ENCODE peak calls at places on chromosomes 13 and 19, in eight cellular contexts. Z is transverse colon, V is MM.1S, Y is epithelial cell of esophagus, R is neural progenitor cell, P is PC-3, H is lower lobe of right lung, J is cardiac fibroblast. K is an unnamed sample.

GRCh38 chr13:64278493-64278892 is 2862.8 kb upstream of the PCDH20 start:
- DNase-seq in Z (no peak), V (no peak), Y (peak; percentile 60), R (no peak), P (peak; percentile 80), H (no peak), J (peak; percentile 79), K (no peak)

GRCh38 chr13:107339209-107339608 is 771.3 kb upstream of the ARGLU1 start:
- DNase-seq in Z (no peak), V (no peak), Y (peak; percentile 35), R (no peak), P (peak; percentile 52), H (no peak), J (no peak), K (no peak)

GRCh38 chr19:10677796-10678195 is 23.4 kb upstream of the QTRT1 start:
- DNase-seq in Z (no peak), V (no peak), Y (no peak), R (no peak), P (no peak), H (no peak), J (no peak), K (no peak)

GRCh38 chr19:4647676-4648644 is 8.6 kb downstream of the TNFAIP8L1 start:
- DNase-seq in Z (no peak), V (no peak), Y (no peak), R (no peak), P (no peak), H (no peak), J (peak; percentile 93), K (no peak)

GRCh38 chr19:44024900-44025216 is 321 bp upstream of the ZNF222 start:
- DNase-seq in Z (no peak), V (no peak), Y (no peak), R (no peak), P (no peak), H (no peak), J (no peak), K (no peak)

GRCh38 chr13:114123876-114124275 is 8.5 kb downstream of the RASA3 start:
- DNase-seq in Z (no peak), V (no peak), Y (no peak), R (no peak), P (no peak), H (no peak), J (no peak), K (no peak)

GRCh38 chr13:35699805-35700204 is 223.3 kb upstream of the MAB21L1 start:
- DNase-seq in Z (peak; percentile 22), V (no peak), Y (no peak), R (no peak), P (peak; percentile 26), H (no peak), J (peak; percentile 37), K (no peak)

GRCh38 chr19:10855879-10856522 is 7.8 kb downstream of the C19orf38 start:
- DNase-seq in Z (no peak), V (no peak), Y (peak; percentile 47), R (peak; percentile 44), P (peak; percentile 62), H (no peak), J (peak; percentile 28), K (peak; percentile 54)

GRCh38 chr19:4068058-4068966 is 1.6 kb upstream of the ZBTB7A start:
- DNase-seq in Z (peak; percentile 76), V (no peak), Y (no peak), R (no peak), P (no peak), H (peak; percentile 54), J (no peak), K (no peak)

DNA sequence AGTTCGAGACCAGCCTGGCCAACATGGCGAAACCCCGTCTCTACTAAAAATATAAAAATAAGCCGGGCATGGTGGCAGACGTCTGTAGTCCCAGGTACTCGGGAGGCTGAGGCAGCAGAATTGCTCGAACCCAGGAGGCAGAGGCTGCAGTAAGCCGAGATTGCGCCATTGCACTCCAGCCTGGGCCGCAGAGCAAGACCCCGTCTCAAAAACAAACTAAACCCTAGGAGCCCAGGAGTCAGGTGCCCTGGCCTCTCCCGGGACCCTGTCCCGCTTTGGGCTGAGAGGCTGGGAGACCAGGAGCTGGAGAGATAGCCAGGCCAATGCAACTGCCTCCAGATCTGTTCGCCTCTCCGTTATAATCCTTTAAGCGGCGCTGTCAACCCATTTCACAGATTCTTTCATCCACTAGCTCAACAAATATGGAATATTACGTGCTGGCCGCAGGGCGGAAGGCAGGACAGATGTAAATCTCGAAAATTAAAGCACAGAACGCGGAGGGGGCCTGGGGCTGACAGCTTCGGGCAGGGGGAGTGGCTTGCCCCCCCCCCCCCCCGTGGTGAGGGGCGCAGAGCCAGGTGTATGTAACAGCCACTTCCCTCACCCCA is 5.3 kb upstream of the MYBPC2 start:
- DNase-seq in Z (no peak), V (no peak), Y (no peak), R (no peak), P (no peak), H (no peak), J (no peak), K (no peak)
- H3K4me3 ChIP-seq in Z (peak overlapping the region; percentile 5), V (no peak overlapping the region), Y (peak overlapping the region; percentile 42), R (no peak overlapping the region), P (no peak overlapping the region), H (peak overlapping the region; percentile 42), J (peak overlapping the region; percentile 30), K (peak overlapping the region; percentile 19)

GRCh38 chr13:27620377-27621115 is at the start of gene LNX2:
- DNase-seq in Z (peak; percentile 99), V (peak; percentile 89), Y (peak; percentile 98), R (peak; percentile 99), P (peak; percentile 93), H (peak; percentile 98), J (peak; percentile 96), K (peak; percentile 98)
- TF ChIP-seq CTCF in Z (no peak), V (no peak), Y (no peak), R (no peak), P (no peak), H (no peak), J (no peak), K (no peak)

GRCh38 chr19:6865849-6866248 is 21.5 kb upstream of the ADGRE1 start:
- DNase-seq in Z (no peak), V (no peak), Y (no peak), R (no peak), P (no peak), H (no peak), J (no peak), K (peak; percentile 73)

GRCh38 chr19:6866646-6867255 is 20.6 kb upstream of the ADGRE1 start:
- DNase-seq in Z (peak; percentile 47), V (no peak), Y (no peak), R (no peak), P (peak; percentile 19), H (no peak), J (no peak), K (peak; percentile 51)

GRCh38 chr19:6861683-6862286 is 25.6 kb upstream of the ADGRE1 start:
- DNase-seq in Z (no peak), V (no peak), Y (peak; percentile 66), R (no peak), P (peak; percentile 50), H (no peak), J (no peak), K (peak; percentile 18)

GRCh38 chr19:6868341-6868740 is 19.0 kb upstream of the ADGRE1 start:
- DNase-seq in Z (no peak), V (no peak), Y (no peak), R (no peak), P (no peak), H (peak; percentile 57), J (no peak), K (no peak)

GRCh38 chr19:6862673-6863078 is 24.7 kb upstream of the ADGRE1 start:
- DNase-seq in Z (peak; percentile 87), V (peak; percentile 92), Y (peak; percentile 89), R (peak; percentile 89), P (peak; percentile 96), H (peak; percentile 89), J (peak; percentile 87), K (peak; percentile 94)
- H3K4me3 ChIP-seq in Z (no peak overlapping the region), V (peak overlapping the region; percentile 36), Y (no peak overlapping the region), R (no peak overlapping the region), P (peak overlapping the region; percentile 35), H (peak overlapping the region; percentile 50), J (no peak overlapping the region), K (peak overlapping the region; percentile 55)

GRCh38 chr13:101231751-101232428 is 184.4 kb downstream of the NALCN start:
- DNase-seq in Z (no peak), V (peak; percentile 52), Y (peak; percentile 22), R (no peak), P (no peak), H (no peak), J (peak; percentile 75), K (no peak)
- TF ChIP-seq CTCF in Z (no peak), V (no peak), Y (no peak), R (no peak), P (no peak), H (no peak), J (no peak), K (no peak)

DNA sequence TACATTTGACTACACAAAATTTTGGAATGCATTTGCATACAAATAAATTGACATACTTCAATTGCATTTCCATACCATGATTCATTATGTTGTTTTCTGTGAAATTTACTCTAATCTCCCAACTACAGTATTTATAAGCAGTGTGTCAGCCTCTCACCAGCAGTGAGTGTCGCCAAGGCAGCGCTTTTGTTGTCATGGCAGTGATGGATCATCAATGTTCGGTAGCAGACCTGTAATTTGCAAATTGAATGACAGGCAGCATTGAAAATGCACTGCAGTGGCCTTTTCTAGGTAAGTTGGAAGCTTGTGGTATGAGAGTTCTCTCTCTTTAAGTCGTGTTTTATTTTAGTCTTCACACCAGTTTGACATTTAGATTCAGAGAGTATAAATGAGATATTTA is 534.1 kb downstream of the PCDH17 start:
- DNase-seq in Z (no peak), V (no peak), Y (no peak), R (no peak), P (no peak), H (no peak), J (no peak), K (no peak)
- H3K4me3 ChIP-seq in Z (no peak overlapping the region), V (no peak overlapping the region), Y (no peak overlapping the region), R (no peak overlapping the region), P (no peak overlapping the region), H (no peak overlapping the region), J (no peak overlapping the region), K (no peak overlapping the region)

K was measured in GM12865.